ENCODE peak calls at places on chromosomes 12 and 14, in seven cellular contexts. O, K, L, S, M, X and D are unnamed samples.

GRCh38 chr12:127943481-127944210 is 323.3 kb upstream of the TMEM132C start:
- DNase-seq in X (no peak), K (no peak), M (no peak), L (no peak), S (no peak), O (no peak), D (no peak)

GRCh38 chr12:43315961-43316360 is 236.0 kb downstream of the ADAMTS20 start:
- DNase-seq in M (no peak), L (no peak), O (peak), K (no peak), X (no peak), S (no peak), D (no peak)

GRCh38 chr14:102351023-102351422 is 11.7 kb downstream of the CINP start:
- DNase-seq in L (no peak), X (no peak), O (no peak), M (no peak), K (no peak), S (no peak), D (no peak)

GRCh38 chr12:130413909-130414308 is 76.2 kb downstream of the PIWIL1 start:
- DNase-seq in L (no peak), O (no peak), S (no peak), X (no peak), M (no peak), K (no peak), D (no peak)

GRCh38 chr12:8081228-8081920 is 700 bp upstream of the NECAP1 start:
- DNase-seq in S (peak), O (no peak), L (peak), K (peak), M (no peak), X (no peak), D (no peak)

GRCh38 chr14:96863327-96863985 is 66.3 kb downstream of the VRK1 start:
- DNase-seq in S (no peak), O (no peak), L (no peak), K (no peak), X (no peak), M (no peak), D (no peak)

GRCh38 chr12:123099556-123100192 is 51.2 kb downstream of the PITPNM2 start:
- DNase-seq in O (no peak), K (no peak), X (no peak), M (no peak), L (no peak), S (no peak), D (no peak)

GRCh38 chr12:9132008-9132535 is 16.4 kb upstream of the A2M start:
- DNase-seq in X (no peak), K (no peak), O (peak), L (no peak), S (no peak), M (no peak), D (no peak)

GRCh38 chr12:67469666-67470065 is 178.9 kb upstream of the DYRK2 start:
- DNase-seq in X (no peak), S (no peak), L (no peak), O (no peak), K (no peak), M (no peak), D (no peak)

GRCh38 chr12:107912421-107913004 is 138.0 kb downstream of the ASCL4 start:
- DNase-seq in O (no peak), K (peak), M (peak), L (peak), X (peak), S (peak), D (peak)

GRCh38 chr12:6950401-6950801 is 755 bp upstream of the PTPN6 start:
- DNase-seq in S (no peak), K (no peak), L (no peak), X (no peak), M (no peak), O (no peak), D (no peak)

GRCh38 chr12:50043308-50043707 is 14.1 kb upstream of the ASIC1 start:
- DNase-seq in K (no peak), L (no peak), O (no peak), S (no peak), X (no peak), M (no peak), D (no peak)

GRCh38 chr12:32499048-32499447 is 99.7 kb downstream of the FGD4 start:
- DNase-seq in X (no peak), M (no peak), L (no peak), K (no peak), S (peak), O (no peak), D (no peak)

GRCh38 chr12:11545438-11546330 is 103.8 kb upstream of the ETV6 start:
- DNase-seq in S (no peak), L (no peak), O (no peak), K (no peak), X (no peak), M (no peak), D (peak)

GRCh38 chr12:32515137-32515860 is 115.9 kb downstream of the FGD4 start:
- DNase-seq in M (no peak), S (peak), L (no peak), K (no peak), X (no peak), O (no peak), D (no peak)

GRCh38 chr12:2582631-2583616 is 211.8 kb upstream of the FKBP4 start:
- DNase-seq in O (peak), X (peak), K (peak), M (peak), L (peak), S (peak), D (peak)

GRCh38 chr12:51994959-51995358 is 11.8 kb upstream of the TAMALIN start:
- DNase-seq in S (no peak), O (no peak), X (no peak), L (no peak), K (no peak), M (no peak), D (no peak)

GRCh38 chr12:50581226-50582184 is 76.7 kb downstream of the DIP2B start:
- DNase-seq in O (peak), L (no peak), S (no peak), K (no peak), X (no peak), M (no peak), D (no peak)

DNA sequence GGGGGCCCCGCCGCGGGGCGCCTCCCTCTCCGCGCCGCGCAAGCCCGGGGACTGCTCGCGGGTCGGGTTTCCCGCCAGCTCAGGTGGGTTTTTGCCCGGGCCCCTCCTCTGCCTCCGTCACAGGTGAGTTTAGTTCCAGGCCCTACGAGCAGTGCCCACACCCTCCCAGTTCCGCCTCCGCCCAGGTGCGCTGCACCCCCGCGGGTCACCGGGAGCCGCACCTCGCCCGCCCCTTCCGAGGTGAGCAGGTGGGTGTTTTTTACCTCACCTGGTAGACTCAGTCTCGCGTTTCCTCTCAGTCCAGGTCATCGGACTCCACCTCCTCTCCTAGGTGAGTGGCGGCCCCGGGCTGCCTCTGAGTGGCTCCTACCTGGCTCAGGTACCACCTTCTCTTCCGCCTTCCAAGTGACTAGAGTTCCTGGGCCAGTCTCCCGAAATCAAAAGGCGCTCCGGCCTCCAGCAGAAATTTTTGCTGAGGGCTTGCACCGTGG is at the start of gene TMEM30B:
- DNase-seq in L (peak), M (no peak), X (no peak), O (no peak), K (no peak), S (peak), D (no peak)
- H3K27ac ChIP-seq in L (peak), M (peak), X (no peak), O (no peak), K (peak), S (peak), D (no peak)

DNA sequence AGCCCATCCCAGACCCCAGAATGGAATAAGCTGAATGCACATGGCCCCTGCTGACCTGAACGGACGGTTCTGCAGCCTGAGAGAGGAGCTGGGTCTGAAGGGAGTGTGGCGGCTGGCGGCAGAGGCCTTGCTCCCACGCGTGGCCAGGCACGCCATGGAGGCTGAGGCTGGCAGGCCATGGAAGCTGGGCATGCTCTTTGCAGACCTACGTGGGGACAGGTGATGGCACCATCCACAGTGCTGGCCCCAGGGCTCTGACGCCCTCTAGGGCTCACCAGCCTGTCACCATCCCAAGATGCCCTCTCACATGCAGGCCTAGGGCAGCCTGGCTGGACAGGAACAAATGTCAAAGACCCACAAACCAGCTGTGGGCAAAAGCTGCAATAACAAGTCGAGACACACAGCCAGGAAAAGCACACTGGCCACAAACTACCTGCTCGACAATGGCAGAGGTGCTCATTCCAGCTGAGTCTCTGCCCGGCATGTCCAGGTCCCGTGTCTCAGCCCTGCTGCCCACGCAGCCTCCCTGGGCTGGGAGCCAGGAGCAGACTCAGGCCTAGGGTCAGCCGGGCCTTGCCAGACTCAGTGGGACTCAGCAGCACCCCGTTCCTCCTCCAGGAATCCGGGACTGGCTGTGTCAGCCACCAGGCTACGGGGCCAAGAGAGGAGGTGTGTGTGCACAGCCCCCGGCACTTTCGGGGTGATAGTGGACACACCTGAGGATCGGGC is 19.7 kb downstream of the BTBD6 start:
- DNase-seq in M (no peak), K (no peak), L (no peak), X (no peak), S (no peak), O (no peak), D (no peak)
- TF ChIP-seq CTCF in M (peak), K (no peak), L (no peak), X (no peak), S (no peak), O (no peak), D (no peak)

DNA sequence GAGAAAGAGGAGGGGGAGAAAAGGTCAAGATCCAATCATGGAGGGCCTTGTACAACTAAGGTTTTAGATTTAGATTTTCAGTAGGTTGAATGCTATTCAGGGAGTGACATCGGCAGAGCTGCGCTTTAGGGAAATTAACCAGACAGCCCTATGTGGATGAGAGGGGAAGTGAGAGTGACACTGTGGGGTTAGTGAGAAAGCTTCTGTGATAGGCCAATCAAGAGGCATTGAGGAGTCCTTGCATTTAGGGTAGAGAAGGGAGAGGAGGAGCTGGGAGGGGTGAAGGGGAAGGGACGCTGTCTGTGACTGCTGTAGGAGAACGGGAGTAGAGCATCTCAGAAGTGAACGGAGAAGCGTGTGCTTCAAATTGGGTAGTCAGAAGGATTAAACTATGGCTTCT is 3.4 kb downstream of the HSD17B6 start:
- DNase-seq in S (no peak), L (no peak), M (no peak), X (no peak), O (no peak), K (no peak), D (no peak)
- H3K27ac ChIP-seq in S (no peak), L (no peak), M (no peak), X (no peak), O (no peak), K (no peak), D (no peak)

DNA sequence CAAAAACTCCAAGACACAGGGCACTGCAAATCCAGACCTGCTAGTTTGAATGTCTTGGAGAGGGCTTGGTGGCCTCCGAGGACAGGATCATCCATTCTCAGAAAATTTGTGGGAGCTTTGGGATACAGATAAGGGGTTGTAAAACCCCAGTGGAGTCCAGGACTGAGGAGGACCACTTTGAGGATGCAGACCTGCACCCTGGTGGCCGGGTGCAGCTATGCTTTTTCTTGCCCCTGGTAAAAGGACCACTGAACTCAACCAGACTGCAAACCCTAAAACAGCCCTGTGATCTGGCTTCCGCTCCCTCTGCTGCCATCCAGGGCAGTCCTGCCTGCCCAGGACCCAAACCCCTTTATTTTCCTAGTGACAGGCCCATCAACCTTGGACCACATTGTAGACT is 169.5 kb upstream of the DAAM1 start:
- DNase-seq in K (no peak), O (no peak), X (no peak), L (no peak), M (no peak), S (no peak), D (no peak)
- TF ChIP-seq CTCF in K (no peak), O (peak), X (peak), L (no peak), M (peak), S (no peak), D (no peak)

DNA sequence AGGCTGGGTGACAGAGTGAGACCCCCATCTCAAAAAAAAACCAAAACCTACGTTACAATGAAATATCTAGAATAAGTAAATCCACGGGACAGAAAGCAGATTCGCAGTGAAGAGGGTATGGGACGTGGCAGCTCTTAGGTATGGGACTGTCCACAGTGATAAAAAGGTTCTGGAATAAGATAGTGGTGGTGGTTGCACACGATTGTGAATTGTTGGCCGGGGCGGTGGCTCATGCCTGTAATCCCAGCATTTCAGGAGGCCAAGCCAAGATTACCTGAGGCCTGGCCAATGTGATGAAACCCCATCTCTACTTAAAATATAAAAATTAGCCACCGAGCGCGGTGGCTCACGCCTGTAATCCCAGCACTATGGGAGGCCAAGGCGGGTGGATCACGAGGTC is 76.3 kb downstream of the KDM2B start:
- DNase-seq in X (no peak), M (no peak), O (no peak), K (no peak), S (no peak), L (no peak), D (no peak)
- H3K27ac ChIP-seq in X (no peak), M (no peak), O (no peak), K (no peak), S (no peak), L (no peak), D (no peak)

GRCh38 chr14:64952598-64953309 is 10.2 kb upstream of the GPX2 start:
- DNase-seq in M (no peak), X (no peak), L (no peak), S (no peak), K (no peak), O (no peak), D (no peak)
- TF ChIP-seq CTCF in M (no peak), X (peak), L (no peak), S (no peak), K (no peak), O (peak), D (no peak)